ENCODE peak calls at places on chromosomes 2 and 18, in eight cellular contexts. P is LoVo; K is NCI-H510A; G is CD8-positive, alpha-beta T cell; H is skeletal muscle cell; I is GM12878; C is stimulated activated CD4-positive, alpha-beta T cell treated with anti-CD3 and anti-CD28 coated beads, Interleukin-15, amount 100 ng/mL, for 1 hour; F is NCI-H524. J is an unnamed sample.

GRCh38 chr18:6776193-6776592 is 46.7 kb downstream of the ARHGAP28 start:
- DNase-seq in K (no peak), I (no peak), F (no peak), G (no peak), C (no peak), H (peak), P (no peak), J (no peak)

GRCh38 chr2:55550368-55551102 is 31.0 kb downstream of the CFAP36 start:
- DNase-seq in C (no peak), H (peak), K (no peak), I (no peak), G (no peak), F (no peak), P (no peak), J (no peak)

GRCh38 chr2:59176737-59177136 is 935.6 kb upstream of the FANCL start:
- DNase-seq in H (no peak), F (no peak), K (no peak), I (no peak), G (no peak), P (no peak), C (no peak), J (no peak)

GRCh38 chr2:145344076-145344724 is 824.3 kb upstream of the ZEB2 start:
- DNase-seq in K (no peak), P (no peak), I (no peak), C (no peak), H (no peak), G (no peak), F (no peak), J (no peak)

GRCh38 chr2:158094487-158095092 is 7.1 kb upstream of the UPP2 start:
- DNase-seq in I (no peak), C (no peak), F (no peak), H (no peak), G (no peak), K (no peak), P (peak), J (no peak)

GRCh38 chr2:227503433-227504406 is 31.8 kb downstream of the AGFG1 start:
- DNase-seq in H (no peak), K (no peak), C (no peak), G (no peak), P (peak), I (no peak), F (no peak), J (no peak)

GRCh38 chr2:129764376-129765325 is 214.8 kb upstream of the RAB6C start:
- DNase-seq in K (no peak), I (no peak), F (no peak), P (no peak), G (peak), C (no peak), H (no peak), J (no peak)

GRCh38 chr2:40363631-40364030 is 88.3 kb downstream of the SLC8A1 start:
- DNase-seq in P (no peak), F (no peak), G (no peak), I (no peak), C (no peak), H (no peak), K (no peak), J (no peak)

GRCh38 chr18:49850636-49851035 is 37.3 kb upstream of the ACAA2 start:
- DNase-seq in K (no peak), F (no peak), G (no peak), P (no peak), C (no peak), H (no peak), I (no peak), J (no peak)

GRCh38 chr18:23662309-23663263 is at the start of gene ANKRD29:
- DNase-seq in G (peak), P (peak), I (no peak), K (no peak), C (no peak), F (no peak), H (no peak), J (peak)

GRCh38 chr2:9779572-9780264 is 63.6 kb upstream of the TAF1B start:
- DNase-seq in K (no peak), H (no peak), F (no peak), C (no peak), G (peak), I (no peak), P (no peak), J (no peak)

GRCh38 chr2:238425979-238426567 is 654 bp upstream of the ASB1 start:
- DNase-seq in K (peak), F (peak), P (peak), H (peak), I (no peak), G (peak), C (no peak), J (no peak)

GRCh38 chr2:44668336-44668735 is 273.2 kb upstream of the SIX3 start:
- DNase-seq in G (no peak), C (no peak), H (no peak), F (peak), K (no peak), I (no peak), P (no peak), J (no peak)

GRCh38 chr18:58353581-58353980 is 275.3 kb downstream of the ALPK2 start:
- DNase-seq in C (no peak), K (no peak), F (no peak), I (no peak), H (no peak), G (no peak), P (no peak), J (no peak)

GRCh38 chr18:72672364-72673151 is 128.4 kb upstream of the CBLN2 start:
- DNase-seq in G (no peak), F (no peak), K (no peak), I (no peak), P (peak), C (no peak), H (no peak), J (no peak)

GRCh38 chr2:66531156-66531555 is 96.2 kb downstream of the MEIS1 start:
- DNase-seq in F (no peak), K (no peak), P (no peak), C (no peak), G (no peak), I (no peak), H (no peak), J (no peak)

GRCh38 chr18:45085916-45086624 is 405.4 kb downstream of the SETBP1 start:
- DNase-seq in K (no peak), H (no peak), I (no peak), F (no peak), G (no peak), P (no peak), C (no peak), J (no peak)

GRCh38 chr2:215652432-215652831 is 216.6 kb upstream of the FN1 start:
- DNase-seq in K (no peak), C (no peak), P (no peak), F (no peak), G (no peak), H (peak), I (no peak), J (no peak)

GRCh38 chr18:58803978-58804377 is 60.7 kb upstream of the ZNF532 start:
- DNase-seq in I (no peak), F (no peak), P (no peak), G (no peak), C (no peak), H (no peak), K (no peak), J (no peak)

GRCh38 chr2:26692814-26693286 is 328 bp downstream of the KCNK3 start:
- DNase-seq in I (no peak), G (no peak), H (no peak), C (no peak), F (no peak), P (no peak), K (no peak), J (no peak)

GRCh38 chr2:212538156-212539144 is at the start of gene ERBB4:
- DNase-seq in C (no peak), K (no peak), H (no peak), F (no peak), I (no peak), G (no peak), P (no peak), J (no peak)

GRCh38 chr18:76859474-76860339 is 37.4 kb downstream of the ZNF236 start:
- DNase-seq in H (no peak), F (no peak), K (no peak), I (peak), P (no peak), C (no peak), G (no peak), J (no peak)

GRCh38 chr18:67265464-67266245 is 250.9 kb downstream of the DSEL start:
- DNase-seq in K (no peak), H (peak), C (no peak), G (no peak), F (no peak), P (no peak), I (no peak), J (no peak)

GRCh38 chr2:175837046-175837445 is 165.0 kb downstream of the LNPK start:
- DNase-seq in G (no peak), C (no peak), I (no peak), P (no peak), K (no peak), F (no peak), H (peak), J (peak)

GRCh38 chr2:238731961-238732360 is 115.9 kb upstream of the TWIST2 start:
- DNase-seq in K (no peak), H (no peak), I (no peak), G (no peak), F (no peak), P (no peak), C (no peak), J (no peak)

GRCh38 chr18:44238911-44239310 is 441.8 kb upstream of the SETBP1 start:
- DNase-seq in P (no peak), I (no peak), H (no peak), G (no peak), K (no peak), C (no peak), F (no peak), J (no peak)

GRCh38 chr18:73646772-73647171 is 500.9 kb downstream of the FBXO15 start:
- DNase-seq in I (no peak), K (no peak), P (no peak), C (no peak), F (no peak), G (no peak), H (peak), J (no peak)

GRCh38 chr2:128452536-128453530 is 134.2 kb upstream of the HS6ST1 start:
- DNase-seq in K (no peak), F (no peak), P (no peak), I (no peak), C (no peak), G (peak), H (no peak), J (no peak)

GRCh38 chr2:157627594-157628281 is 926 bp downstream of the ACVR1C start:
- DNase-seq in P (peak), C (no peak), I (no peak), F (no peak), G (no peak), H (no peak), K (no peak), J (no peak)

GRCh38 chr2:63678085-63678484 is 89.3 kb downstream of the MDH1 start:
- DNase-seq in C (no peak), F (no peak), H (no peak), P (no peak), I (no peak), K (no peak), G (no peak), J (no peak)

GRCh38 chr2:48287971-48288370 is 242.0 kb upstream of the STON1 start:
- DNase-seq in H (no peak), C (no peak), P (no peak), I (no peak), F (no peak), G (no peak), K (no peak), J (no peak)

GRCh38 chr2:61426267-61426897 is 44.5 kb downstream of the USP34 start:
- DNase-seq in P (peak), G (peak), I (no peak), K (no peak), C (peak), F (no peak), H (no peak), J (no peak)

GRCh38 chr2:158741631-158742030 is 53.5 kb upstream of the DAPL1 start:
- DNase-seq in I (no peak), P (no peak), G (no peak), K (no peak), F (no peak), H (no peak), C (no peak), J (no peak)

J was measured in uterus.